ENCODE peak calls at places on chromosomes 5 and 9, in seven cellular contexts. G is activated CD8-positive, alpha-beta memory T cell treated with anti-CD3 and anti-CD28 coated beads, Interleukin-2, amount 50 U/mL, for 48 hours; M is kidney epithelial cell; T is KBM-7; I is EL; Q is NCI-H345; F is heart right ventricle. B is an unnamed sample.

GRCh38 chr5:135313405-135313804 is 85.6 kb downstream of the MACROH2A1 start:
- DNase-seq in G (peak; percentile 35), M (no peak), T (no peak), I (no peak), Q (no peak), F (no peak), B (no peak)

GRCh38 chr5:79070002-79070567 is 518 bp downstream of the BHMT2 start:
- DNase-seq in G (no peak), M (no peak), T (no peak), I (peak; percentile 50), Q (no peak), F (peak; percentile 11), B (peak; percentile 10)

GRCh38 chr5:85910335-85910734 is 707.4 kb upstream of the COX7C start:
- DNase-seq in G (no peak), M (no peak), T (no peak), I (no peak), Q (no peak), F (no peak), B (no peak)

GRCh38 chr9:99299214-99300102 is 77.4 kb downstream of the SEC61B start:
- DNase-seq in G (no peak), M (peak; percentile 42), T (peak; percentile 24), I (peak; percentile 63), Q (no peak), F (no peak), B (no peak)

GRCh38 chr5:141876628-141877477 is 1.4 kb downstream of the PCDH1 start:
- DNase-seq in G (no peak), M (no peak), T (no peak), I (no peak), Q (peak; percentile 30), F (no peak), B (peak; percentile 13)

GRCh38 chr5:37900692-37901091 is 60.9 kb upstream of the GDNF start:
- DNase-seq in G (no peak), M (no peak), T (no peak), I (peak; percentile 50), Q (no peak), F (peak; percentile 77), B (no peak)

GRCh38 chr5:97071101-97071500 is 71.3 kb downstream of the LIX1 start:
- DNase-seq in G (no peak), M (peak; percentile 54), T (no peak), I (peak; percentile 50), Q (no peak), F (no peak), B (no peak)

GRCh38 chr5:54518146-54519082 is 855 bp downstream of the SNX18 start:
- DNase-seq in G (peak; percentile 80), M (no peak), T (peak; percentile 43), I (peak; percentile 57), Q (peak; percentile 45), F (peak; percentile 75), B (peak; percentile 35)

GRCh38 chr5:110963495-110963894 is 108.0 kb upstream of the TSLP start:
- DNase-seq in G (no peak), M (no peak), T (no peak), I (peak; percentile 14), Q (no peak), F (no peak), B (no peak)

GRCh38 chr9:88995205-88995604 is 3.9 kb downstream of the S1PR3 start:
- DNase-seq in G (no peak), M (no peak), T (no peak), I (no peak), Q (no peak), F (no peak), B (no peak)

GRCh38 chr9:22169243-22169642 is 160.1 kb upstream of the CDKN2B start:
- DNase-seq in G (no peak), M (no peak), T (no peak), I (peak; percentile 60), Q (no peak), F (no peak), B (no peak)

GRCh38 chr5:219492-219891 is 1.4 kb downstream of the SDHA start:
- DNase-seq in G (peak; percentile 56), M (no peak), T (peak; percentile 38), I (peak; percentile 44), Q (no peak), F (no peak), B (no peak)

GRCh38 chr9:126303488-126303887 is 23.1 kb upstream of the MVB12B start:
- DNase-seq in G (no peak), M (no peak), T (no peak), I (no peak), Q (no peak), F (no peak), B (no peak)

GRCh38 chr5:131462479-131462878 is 172.6 kb downstream of the RAPGEF6 start:
- DNase-seq in G (no peak), M (no peak), T (peak; percentile 78), I (no peak), Q (no peak), F (no peak), B (no peak)

GRCh38 chr5:109191153-109191558 is 218.6 kb downstream of the PJA2 start:
- DNase-seq in G (no peak), M (no peak), T (peak; percentile 24), I (peak; percentile 26), Q (no peak), F (no peak), B (no peak)

GRCh38 chr5:180118391-180118791 is 46.8 kb upstream of the RNF130 start:
- DNase-seq in G (no peak), M (no peak), T (no peak), I (no peak), Q (no peak), F (no peak), B (no peak)

GRCh38 chr5:112691758-112692157 is 45.9 kb upstream of the APC start:
- DNase-seq in G (no peak), M (no peak), T (peak; percentile 69), I (no peak), Q (no peak), F (no peak), B (no peak)

GRCh38 chr9:131330814-131331600 is 41.5 kb downstream of the PLPP7 start:
- DNase-seq in G (no peak), M (no peak), T (peak; percentile 44), I (no peak), Q (no peak), F (no peak), B (no peak)

GRCh38 chr9:17995031-17995430 is 416.2 kb downstream of the SH3GL2 start:
- DNase-seq in G (no peak), M (no peak), T (no peak), I (no peak), Q (no peak), F (no peak), B (no peak)

GRCh38 chr5:115398726-115399125 is 102.3 kb upstream of the CCDC112 start:
- DNase-seq in G (no peak), M (no peak), T (no peak), I (peak; percentile 91), Q (no peak), F (no peak), B (no peak)

GRCh38 chr9:131618071-131618479 is 72.8 kb downstream of the PRRT1B start:
- DNase-seq in G (no peak), M (no peak), T (peak; percentile 32), I (peak; percentile 17), Q (peak; percentile 62), F (peak; percentile 64), B (no peak)

GRCh38 chr5:147690595-147690994 is 91.9 kb downstream of the JAKMIP2 start:
- DNase-seq in G (no peak), M (peak; percentile 25), T (no peak), I (no peak), Q (no peak), F (no peak), B (no peak)

GRCh38 chr5:177130211-177131018 is 3.2 kb upstream of the NSD1 start:
- DNase-seq in G (no peak), M (no peak), T (no peak), I (peak; percentile 53), Q (no peak), F (no peak), B (no peak)

GRCh38 chr5:179974946-179975712 is 67.4 kb upstream of the TBC1D9B start:
- DNase-seq in G (no peak), M (no peak), T (peak; percentile 77), I (peak; percentile 21), Q (peak; percentile 56), F (peak; percentile 21), B (peak; percentile 25)

GRCh38 chr9:4422495-4422894 is 67.8 kb upstream of the SLC1A1 start:
- DNase-seq in G (no peak), M (no peak), T (no peak), I (no peak), Q (no peak), F (no peak), B (no peak)

GRCh38 chr9:126429190-126429589 is 102.6 kb downstream of the MVB12B start:
- DNase-seq in G (peak; percentile 4), M (no peak), T (no peak), I (no peak), Q (no peak), F (no peak), B (no peak)

GRCh38 chr5:78213799-78214198 is 80.7 kb downstream of the AP3B1 start:
- DNase-seq in G (no peak), M (no peak), T (no peak), I (no peak), Q (no peak), F (no peak), B (no peak)

GRCh38 chr9:85715587-85715986 is 26.2 kb downstream of the AGTPBP1 start:
- DNase-seq in G (no peak), M (no peak), T (peak; percentile 62), I (no peak), Q (no peak), F (no peak), B (no peak)

GRCh38 chr5:2324788-2325187 is 426.7 kb downstream of the IRX2 start:
- DNase-seq in G (no peak), M (no peak), T (no peak), I (no peak), Q (no peak), F (no peak), B (no peak)

GRCh38 chr5:35183243-35183955 is 46.9 kb downstream of the PRLR start:
- DNase-seq in G (no peak), M (no peak), T (peak; percentile 28), I (peak; percentile 73), Q (no peak), F (no peak), B (no peak)